ENCODE peak calls at places on chromosomes 13 and 19, in six cellular contexts. N is endothelial cell, E is uterus, D is endodermal cell, Y is OCI-LY7, H is retinal pigment epithelial cell. Q is an unnamed sample.
A peak's percentile ranks its signal among the peaks of the same experiment; 100 is the strongest.

GRCh38 chr13:29914591-29914990 is 64.2 kb upstream of the UBL3 start:
- DNase-seq in N (no peak), E (no peak), D (no peak), Y (no peak), H (no peak), Q (no peak)

GRCh38 chr13:80979035-80979641 is 638.2 kb upstream of the SPRY2 start:
- DNase-seq in N (peak; percentile 45), E (peak; percentile 18), D (peak; percentile 69), Y (peak; percentile 53), H (peak; percentile 43), Q (peak; percentile 53)

GRCh38 chr19:33302175-33302973 is at the start of gene CEBPA:
- DNase-seq in N (peak; percentile 85), E (peak; percentile 78), D (peak; percentile 93), Y (peak; percentile 84), H (peak; percentile 32), Q (peak; percentile 70)

GRCh38 chr13:94454906-94455305 is 24.6 kb downstream of the DCT start:
- DNase-seq in N (no peak), E (no peak), D (no peak), Y (no peak), H (no peak), Q (peak; percentile 38)

GRCh38 chr19:15101479-15102082 is 5.6 kb upstream of the SYDE1 start:
- DNase-seq in N (peak; percentile 59), E (no peak), D (peak; percentile 90), Y (peak; percentile 44), H (no peak), Q (peak; percentile 83)

GRCh38 chr13:98975822-98976261 is 2.0 kb downstream of the DOCK9 start:
- DNase-seq in N (peak; percentile 26), E (no peak), D (peak; percentile 85), Y (peak; percentile 46), H (no peak), Q (no peak)

GRCh38 chr13:78183737-78184136 is 265.1 kb upstream of the EDNRB start:
- DNase-seq in N (no peak), E (no peak), D (no peak), Y (no peak), H (peak; percentile 14), Q (no peak)

GRCh38 chr19:14786421-14786851 is 8.1 kb upstream of the ADGRE2 start:
- DNase-seq in N (peak; percentile 68), E (no peak), D (peak; percentile 87), Y (peak; percentile 34), H (no peak), Q (peak; percentile 45)

GRCh38 chr19:3516675-3517207 is 10.6 kb downstream of the FZR1 start:
- DNase-seq in N (no peak), E (no peak), D (no peak), Y (peak; percentile 79), H (no peak), Q (peak; percentile 72)

GRCh38 chr19:34120846-34121639 is 51.3 kb upstream of the LSM14A start:
- DNase-seq in N (peak; percentile 55), E (no peak), D (peak; percentile 84), Y (peak; percentile 59), H (no peak), Q (peak; percentile 77)

DNA sequence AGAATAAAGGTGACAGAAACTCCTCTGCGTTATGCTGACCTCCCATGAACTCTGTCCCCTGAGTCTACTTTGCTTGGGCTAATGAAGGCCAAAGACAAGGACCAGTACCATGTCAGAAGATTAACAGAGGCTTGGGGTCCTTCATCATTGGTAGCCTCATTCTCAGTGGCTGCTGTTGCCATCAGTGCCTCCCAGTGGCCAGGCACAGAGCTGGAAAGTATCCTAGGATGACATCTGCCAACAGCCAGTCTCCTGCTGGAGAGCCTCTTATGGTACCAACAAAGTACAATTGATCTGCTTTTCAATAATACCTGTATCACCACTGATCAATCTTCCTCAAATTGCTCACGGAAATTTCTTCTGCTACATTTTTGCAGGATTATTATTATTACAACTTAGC is 281.6 kb downstream of the DNAJC15 start:
- DNase-seq in N (no peak), E (no peak), D (peak; percentile 53), Y (no peak), H (no peak), Q (no peak)
- TF ChIP-seq CTCF in N (no peak), E (no peak), D (peak; percentile 64), Y (peak; percentile 27), H (peak; percentile 19), Q (no peak)

DNA sequence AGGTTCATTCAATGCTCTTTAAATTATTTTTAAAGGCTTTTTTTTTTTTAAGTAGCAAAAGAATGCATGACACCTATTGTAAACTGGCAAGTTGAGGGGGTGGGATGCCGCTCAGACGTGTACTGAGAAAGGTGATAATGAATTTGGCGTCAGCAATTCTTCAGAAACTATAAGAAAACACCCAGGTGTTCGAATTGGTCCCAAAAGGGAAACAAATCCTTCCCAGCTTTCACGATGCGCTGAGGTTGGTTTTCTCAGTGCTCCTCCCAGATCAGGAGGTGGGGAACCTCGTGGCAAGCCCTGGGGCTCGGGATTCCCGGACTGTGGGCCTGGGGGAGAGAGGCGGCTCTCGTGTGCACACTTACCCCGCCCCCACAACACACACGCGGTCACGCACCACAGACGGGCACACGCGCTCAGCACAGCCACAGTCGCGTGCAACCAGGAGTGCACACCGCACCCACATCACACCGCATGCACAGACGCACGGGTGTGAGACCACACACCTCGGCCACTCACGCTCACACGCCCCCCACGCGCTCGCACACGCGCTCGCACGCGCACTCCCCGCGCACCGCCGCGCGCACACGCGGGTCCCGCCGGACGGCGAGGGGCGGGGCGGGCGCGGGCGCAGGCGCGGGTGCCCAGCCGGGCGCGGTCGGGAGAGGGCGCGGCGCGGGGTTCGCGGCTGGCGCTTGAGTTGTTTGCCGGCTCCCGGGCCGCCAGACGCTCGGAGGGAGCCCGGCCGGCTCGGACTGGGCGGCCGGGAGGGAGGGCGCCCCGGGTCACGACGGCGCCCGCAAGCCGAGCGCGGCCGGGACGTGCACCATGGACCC is at the start of gene FAM124A:
- DNase-seq in N (peak; percentile 71), E (peak; percentile 26), D (peak; percentile 73), Y (peak; percentile 43), H (no peak), Q (peak; percentile 43)
- TF ChIP-seq CTCF in N (peak; percentile 23), E (peak; percentile 51), D (no peak), Y (no peak), H (no peak), Q (no peak)

DNA sequence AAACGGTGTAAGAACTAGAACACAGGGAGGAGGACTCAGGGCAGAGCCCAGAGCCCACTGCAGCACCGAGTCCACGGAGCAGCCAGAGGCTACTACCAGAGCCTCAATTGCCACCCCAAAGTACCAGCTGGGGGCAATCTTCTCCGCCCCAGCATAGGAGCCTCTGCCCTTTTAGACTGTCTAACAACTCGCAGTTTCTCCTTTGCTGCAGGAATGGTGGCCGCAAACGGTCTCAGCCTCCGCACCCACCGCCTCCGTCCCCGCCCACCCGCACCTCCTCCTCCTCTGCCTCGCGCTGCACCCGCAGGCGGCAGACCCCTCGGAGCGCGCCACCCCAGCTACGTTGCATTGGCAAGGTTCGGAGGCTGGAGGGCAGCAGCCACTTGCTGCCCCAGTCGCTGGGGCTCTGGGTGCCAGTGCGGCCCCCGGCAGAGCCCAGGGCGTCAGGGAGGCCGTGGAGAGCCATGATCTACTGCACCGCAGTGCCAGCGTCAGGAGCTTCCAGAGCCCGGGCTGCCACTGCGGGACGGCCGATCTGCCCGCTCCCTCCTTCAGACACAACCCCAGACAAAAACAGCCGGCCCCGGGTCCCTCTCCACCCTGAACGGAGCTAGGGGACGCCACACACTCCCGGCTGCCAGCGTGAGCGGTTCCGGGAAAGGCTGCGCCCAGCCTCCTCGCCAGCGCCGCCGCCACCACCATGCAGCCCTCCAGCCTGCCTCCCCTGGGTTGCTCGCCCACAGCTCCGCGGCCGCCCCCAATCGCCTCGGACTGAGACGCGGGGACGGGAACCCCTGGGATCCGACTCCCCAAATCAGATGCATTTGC is 1.8 kb downstream of the FGF14 start:
- DNase-seq in N (peak; percentile 18), E (no peak), D (peak; percentile 82), Y (no peak), H (no peak), Q (peak; percentile 26)
- TF ChIP-seq CTCF in N (no peak), E (no peak), D (peak; percentile 45), Y (no peak), H (peak; percentile 46), Q (peak; percentile 7)

DNA sequence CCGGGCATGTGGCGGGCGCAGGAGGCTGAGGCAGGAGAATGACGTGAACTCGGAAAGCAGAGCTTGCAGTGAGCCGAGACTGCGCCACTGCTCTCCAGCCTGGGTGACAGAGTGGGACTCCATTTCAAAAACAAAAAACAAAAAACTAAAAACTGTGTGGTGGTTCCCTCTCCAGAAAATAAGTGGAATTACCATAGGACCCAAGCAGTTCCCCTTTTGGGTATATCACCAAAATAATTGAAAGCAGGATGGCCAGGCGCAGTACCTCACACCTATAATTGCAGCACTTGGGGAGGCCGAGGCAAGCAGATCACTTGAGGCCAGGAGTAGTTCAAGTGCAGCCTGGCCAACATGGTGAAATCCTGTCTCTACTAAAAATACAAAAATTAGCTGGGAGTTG is 15.7 kb upstream of the LDLR start:
- DNase-seq in N (no peak), E (no peak), D (no peak), Y (no peak), H (no peak), Q (no peak)
- TF ChIP-seq CTCF in N (no peak), E (no peak), D (no peak), Y (no peak), H (no peak), Q (no peak)

GRCh38 chr19:778910-779653 is 18.2 kb upstream of the PTBP1 start:
- DNase-seq in N (peak; percentile 56), E (no peak), D (peak; percentile 67), Y (no peak), H (peak; percentile 72), Q (no peak)
- TF ChIP-seq CTCF in N (no peak), E (no peak), D (no peak), Y (no peak), H (no peak), Q (no peak)

DNA sequence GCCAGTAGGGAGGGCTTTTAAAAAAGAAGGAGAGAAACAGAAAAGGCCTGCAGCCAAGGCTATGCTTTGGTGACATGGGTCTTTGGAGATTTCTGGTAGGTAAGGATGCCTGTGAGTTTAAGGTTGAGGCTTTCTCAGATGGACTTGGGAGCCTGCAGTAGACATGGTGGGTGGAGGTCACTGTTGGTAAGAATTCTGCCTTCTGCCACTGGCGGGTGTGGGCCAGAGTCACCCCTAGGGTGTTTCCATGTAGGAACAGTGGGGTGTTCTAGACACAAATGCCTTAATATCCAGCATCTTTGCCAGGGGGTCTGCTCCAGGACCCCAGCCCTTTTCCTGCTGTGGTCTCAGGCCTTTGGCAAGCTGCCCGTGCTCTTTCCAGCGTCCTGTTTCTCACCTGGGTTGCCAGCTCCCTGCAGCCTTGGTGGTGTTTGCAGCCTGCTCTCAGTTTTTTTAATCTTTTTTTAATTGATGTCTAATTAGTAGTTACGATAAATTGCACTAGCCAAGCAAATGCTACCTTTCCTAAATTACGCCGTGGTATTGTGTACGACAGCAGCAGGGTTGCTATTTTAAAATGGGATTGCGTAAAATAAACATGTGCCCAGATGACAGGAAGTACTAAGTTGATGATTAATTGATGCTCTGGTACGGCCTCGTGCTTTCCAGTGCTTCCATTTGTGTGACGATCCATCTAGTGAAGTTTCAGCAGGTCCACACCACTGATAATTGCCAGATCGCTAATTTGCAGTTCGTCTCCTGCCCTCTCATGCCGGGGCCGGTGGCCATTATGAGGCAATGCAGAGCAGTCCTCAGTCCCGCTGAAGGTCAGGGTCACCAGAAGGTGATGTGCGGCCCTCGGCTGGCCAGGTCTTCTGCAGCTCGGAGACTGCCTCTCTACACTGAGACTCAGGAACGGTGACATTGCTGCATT is 35.3 kb upstream of the NPAS1 start:
- DNase-seq in N (no peak), E (peak; percentile 62), D (no peak), Y (no peak), H (no peak), Q (no peak)
- TF ChIP-seq CTCF in N (no peak), E (no peak), D (no peak), Y (no peak), H (no peak), Q (no peak)

DNA sequence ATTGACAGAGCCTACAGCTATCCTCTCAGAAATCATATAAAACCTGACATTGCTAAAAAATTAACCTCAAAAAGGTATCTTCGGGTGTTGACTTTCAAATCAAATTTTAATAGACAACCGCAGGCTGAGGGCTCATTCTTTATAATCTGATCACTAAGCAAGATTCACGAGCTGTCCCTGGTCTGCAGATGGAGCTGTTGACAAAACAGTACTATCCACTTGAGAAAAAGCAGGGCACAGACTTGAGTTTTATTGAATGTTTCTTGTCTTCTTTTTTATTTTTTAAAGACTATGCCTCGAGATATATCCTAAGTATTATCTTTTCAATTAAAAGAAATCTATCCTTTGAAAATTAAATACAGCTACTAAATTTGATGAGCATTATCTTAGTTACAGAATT is 540.5 kb downstream of the PCDH9 start:
- DNase-seq in N (no peak), E (no peak), D (no peak), Y (peak; percentile 76), H (no peak), Q (no peak)
- TF ChIP-seq CTCF in N (no peak), E (no peak), D (peak; percentile 33), Y (peak; percentile 77), H (peak; percentile 20), Q (no peak)